ENCODE peak calls at places on chromosomes 16 and 17, in six cellular contexts. B, G, U, A, X and I are unnamed samples. For H3K27me3, the result is how much of the 10 kb centered on the place peaks cover.

GRCh38 chr16:15523092-15523541 is 88.7 kb downstream of the BMERB1 start:
- DNase-seq in B (no peak), U (peak), G (peak), A (no peak), X (no peak), I (peak)

GRCh38 chr17:1989135-1989534 is 36.0 kb downstream of the RTN4RL1 start:
- DNase-seq in G (no peak), U (no peak), X (no peak), B (no peak), A (no peak), I (no peak)

GRCh38 chr17:32927724-32928526 is at the start of gene TMEM98:
- DNase-seq in U (peak), B (no peak), G (peak), A (peak), X (no peak), I (peak)

GRCh38 chr17:48723555-48724239 is 712 bp downstream of the PRAC2 start:
- DNase-seq in X (no peak), U (no peak), B (no peak), G (peak), A (no peak), I (no peak)

GRCh38 chr17:21458036-21458435 is 81.9 kb downstream of the KCNJ12 start:
- DNase-seq in U (no peak), A (no peak), B (no peak), G (no peak), X (no peak), I (no peak)

GRCh38 chr16:78106659-78107058 is 7.2 kb downstream of the WWOX start:
- DNase-seq in A (no peak), B (no peak), X (no peak), U (no peak), G (no peak), I (no peak)

GRCh38 chr17:56595831-56596740 is 2.6 kb downstream of the NOG start:
- DNase-seq in A (peak), G (no peak), U (no peak), B (no peak), X (no peak), I (peak)

GRCh38 chr17:50765454-50766221 is 1.7 kb downstream of the ANKRD40CL start:
- DNase-seq in B (no peak), X (no peak), G (peak), A (no peak), U (no peak), I (peak)

GRCh38 chr16:68360547-68360946 is 49.7 kb downstream of the PRMT7 start:
- DNase-seq in X (no peak), G (no peak), A (no peak), U (no peak), B (no peak), I (no peak)

GRCh38 chr16:23584186-23585076 is 11.7 kb downstream of the NDUFAB1 start:
- DNase-seq in U (no peak), A (no peak), G (no peak), B (no peak), X (no peak), I (no peak)

GRCh38 chr16:75798714-75799113 is 72.4 kb upstream of the CPHXL start:
- DNase-seq in A (no peak), U (no peak), X (no peak), B (no peak), G (no peak), I (no peak)

GRCh38 chr17:69769050-69769449 is 306.0 kb upstream of the KCNJ16 start:
- DNase-seq in A (no peak), B (no peak), X (no peak), G (no peak), U (no peak), I (no peak)

GRCh38 chr16:14036869-14037268 is 34.2 kb upstream of the MRTFB start:
- DNase-seq in G (no peak), A (no peak), U (no peak), B (no peak), X (no peak), I (no peak)

GRCh38 chr17:81121841-81122733 is 43.2 kb upstream of the PVALEF start:
- DNase-seq in X (no peak), U (no peak), G (no peak), A (no peak), B (no peak), I (no peak)

GRCh38 chr17:81126281-81127132 is 38.8 kb upstream of the PVALEF start:
- DNase-seq in U (no peak), X (no peak), G (no peak), B (no peak), A (no peak), I (no peak)

GRCh38 chr17:81123052-81124048 is 42.0 kb upstream of the PVALEF start:
- DNase-seq in U (no peak), X (no peak), A (no peak), G (no peak), B (no peak), I (no peak)

GRCh38 chr17:81125573-81126081 is 39.7 kb upstream of the PVALEF start:
- DNase-seq in X (no peak), G (no peak), U (no peak), B (no peak), A (no peak), I (no peak)

GRCh38 chr17:81124377-81124776 is 40.9 kb upstream of the PVALEF start:
- DNase-seq in U (no peak), G (no peak), X (no peak), A (no peak), B (no peak), I (no peak)
- H3K27me3 ChIP-seq in U (under half), G (under half), X (under half), A (under half), B (under half), I (under half)

GRCh38 chr17:8060274-8060673 is 21.4 kb downstream of the ALOX15B start:
- DNase-seq in G (peak), A (peak), U (peak), B (no peak), X (peak), I (peak)
- H3K27me3 ChIP-seq in G (half or more), A (under half), U (under half), B (under half), X (under half), I (under half)

DNA sequence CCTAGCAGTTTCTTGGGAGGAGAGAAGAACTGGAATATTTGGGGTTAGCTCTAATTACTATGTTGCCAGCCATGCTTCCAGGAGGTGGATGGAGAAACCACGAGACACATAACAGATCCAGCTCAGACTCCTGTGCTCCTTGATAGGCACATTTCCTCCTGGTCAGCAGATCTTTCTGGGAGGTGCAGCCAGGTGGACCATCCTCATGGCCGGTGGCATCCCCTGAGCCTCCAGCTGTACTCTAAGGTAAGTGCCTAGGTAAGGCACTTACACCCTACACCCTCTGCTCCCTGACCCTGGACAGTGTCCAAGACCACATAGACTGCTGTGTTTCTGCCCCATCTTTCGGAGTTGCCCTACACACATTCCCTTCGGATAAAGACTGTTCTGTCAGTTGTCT is 27.1 kb upstream of the N4BP1 start:
- DNase-seq in G (no peak), A (no peak), U (no peak), B (no peak), X (no peak), I (no peak)
- H3K27me3 ChIP-seq in G (under half), A (under half), U (under half), B (under half), X (under half), I (under half)

GRCh38 chr16:9525037-9525436 is 433.6 kb downstream of the HAPSTR1 start:
- DNase-seq in U (no peak), X (no peak), A (no peak), G (no peak), B (no peak), I (no peak)
- H3K27me3 ChIP-seq in U (under half), X (under half), A (under half), G (under half), B (under half), I (under half)

DNA sequence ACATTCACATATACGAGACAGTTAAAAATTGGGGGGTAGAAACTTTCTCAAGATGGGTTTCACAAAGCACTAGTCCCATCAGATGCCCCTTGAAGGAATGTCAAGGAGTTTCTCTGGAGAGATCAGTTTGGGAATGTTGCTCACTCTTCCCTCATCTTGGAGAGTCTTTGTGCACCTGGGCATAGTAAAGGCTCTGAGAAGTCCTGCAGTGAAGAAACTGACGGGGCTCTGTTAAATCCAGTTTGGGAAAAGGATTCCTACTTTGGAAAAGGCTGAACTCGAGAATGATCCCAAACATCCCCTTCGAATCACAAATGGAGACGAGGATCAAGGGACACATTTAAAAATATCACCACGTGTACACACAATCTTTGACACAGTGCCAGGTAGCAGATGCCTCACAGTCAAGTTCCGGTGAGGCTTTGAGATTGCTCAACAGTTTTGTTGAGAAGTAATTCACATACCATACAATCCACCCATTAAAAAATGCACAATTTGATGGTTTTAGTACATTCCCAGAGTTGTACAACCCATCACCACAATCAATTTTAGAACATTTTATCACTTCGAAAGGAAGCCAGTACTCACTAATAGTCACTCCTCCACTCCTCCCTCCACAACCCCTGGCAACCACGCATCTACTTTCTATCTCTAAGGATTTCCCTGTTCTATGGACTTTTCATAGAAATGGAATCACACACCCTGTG is 203.4 kb upstream of the FOXF1 start:
- DNase-seq in X (no peak), A (no peak), U (no peak), G (no peak), B (no peak), I (no peak)
- H3K27me3 ChIP-seq in X (under half), A (under half), U (under half), G (under half), B (under half), I (under half)